ENCODE peak calls at places on chromosomes 11 and 22, in six cellular contexts. Q, B, P, S, G and V are unnamed samples.
A peak's percentile ranks its signal among the peaks of the same experiment; 100 is the strongest.

GRCh38 chr11:47886096-47886495 is 37.9 kb upstream of the NUP160 start:
- DNase-seq in Q (no peak), B (no peak), P (peak; percentile 43), S (no peak), G (peak; percentile 80), V (no peak)

GRCh38 chr11:76246271-76246933 is 40.1 kb upstream of the WNT11 start:
- DNase-seq in Q (no peak), B (no peak), P (no peak), S (no peak), G (no peak), V (no peak)

GRCh38 chr11:33055361-33055760 is 16.0 kb downstream of the TCP11L1 start:
- DNase-seq in Q (no peak), B (no peak), P (no peak), S (no peak), G (no peak), V (no peak)

GRCh38 chr11:14620027-14620511 is 23.5 kb upstream of the PDE3B start:
- DNase-seq in Q (peak; percentile 17), B (no peak), P (no peak), S (no peak), G (no peak), V (no peak)

GRCh38 chr11:93013646-93014045 is 44.2 kb downstream of the MTNR1B start:
- DNase-seq in Q (no peak), B (no peak), P (no peak), S (no peak), G (peak; percentile 54), V (no peak)

GRCh38 chr11:86177319-86177718 is 67.2 kb upstream of the EED start:
- DNase-seq in Q (no peak), B (no peak), P (no peak), S (no peak), G (no peak), V (no peak)

GRCh38 chr22:22023581-22024137 is 41.1 kb upstream of the TOP3B start:
- DNase-seq in Q (no peak), B (no peak), P (no peak), S (no peak), G (no peak), V (no peak)

GRCh38 chr11:16558499-16558898 is 179.9 kb upstream of the C11orf58 start:
- DNase-seq in Q (no peak), B (no peak), P (no peak), S (no peak), G (no peak), V (no peak)

GRCh38 chr11:5596611-5597201 is at the start of gene TRIM6:
- DNase-seq in Q (no peak), B (peak; percentile 60), P (no peak), S (no peak), G (peak; percentile 35), V (peak; percentile 1)

GRCh38 chr11:2400761-2401435 is 348 bp downstream of the TSSC4 start:
- DNase-seq in Q (no peak), B (no peak), P (no peak), S (no peak), G (no peak), V (no peak)

GRCh38 chr11:33211153-33211552 is 46.0 kb upstream of the HIPK3 start:
- DNase-seq in Q (no peak), B (no peak), P (no peak), S (no peak), G (no peak), V (no peak)

GRCh38 chr11:23288001-23288783 is 427.9 kb upstream of the CCDC179 start:
- DNase-seq in Q (no peak), B (no peak), P (no peak), S (no peak), G (peak; percentile 94), V (no peak)

GRCh38 chr11:112961146-112961668 is at the start of gene NCAM1:
- DNase-seq in Q (peak; percentile 98), B (peak; percentile 96), P (no peak), S (no peak), G (peak; percentile 23), V (peak; percentile 96)

GRCh38 chr11:63937713-63938480 is 905 bp upstream of the NAA40 start:
- DNase-seq in Q (peak; percentile 31), B (no peak), P (no peak), S (no peak), G (no peak), V (peak; percentile 49)

GRCh38 chr11:76259299-76259908 is 53.1 kb upstream of the WNT11 start:
- DNase-seq in Q (no peak), B (no peak), P (no peak), S (no peak), G (no peak), V (no peak)

GRCh38 chr11:66886671-66887221 is 29.9 kb downstream of the LRFN4 start:
- DNase-seq in Q (no peak), B (no peak), P (no peak), S (no peak), G (peak; percentile 18), V (no peak)